ENCODE peak calls at places on chromosomes 5 and 9, in ten cellular contexts. G is uterus; I is B cell; O is left ventricle myocardium inferior; H is epithelial cell of esophagus; F is RWPE1; N is left lung; J is fibroblast of the aortic adventitia; A is heart left ventricle; E is CD4-positive, alpha-beta T cell. U is an unnamed sample.

GRCh38 chr9:134699343-134699740 is 57.7 kb downstream of the COL5A1 start:
- DNase-seq in G (no peak), I (no peak), O (no peak), H (no peak), F (no peak), N (peak), J (no peak), A (no peak), E (no peak), U (no peak)

GRCh38 chr5:83563631-83564030 is 92.1 kb downstream of the VCAN start:
- DNase-seq in G (no peak), I (no peak), O (no peak), H (peak), F (peak), N (no peak), J (no peak), A (no peak), E (no peak), U (no peak)

GRCh38 chr9:81477669-81478068 is 211.7 kb downstream of the TLE1 start:
- DNase-seq in G (no peak), I (no peak), O (no peak), H (no peak), F (no peak), N (no peak), J (no peak), A (no peak), E (no peak), U (no peak)

GRCh38 chr5:111511174-111512025 is 935 bp downstream of the STARD4 start:
- DNase-seq in G (no peak), I (no peak), O (no peak), H (peak), F (peak), N (no peak), J (peak), A (no peak), E (no peak), U (no peak)

GRCh38 chr5:108617467-108618435 is 129.9 kb upstream of the FER start:
- DNase-seq in G (no peak), I (no peak), O (no peak), H (no peak), F (no peak), N (no peak), J (no peak), A (no peak), E (no peak), U (no peak)

GRCh38 chr5:177225798-177226197 is 77.7 kb downstream of the RAB24 start:
- DNase-seq in G (no peak), I (no peak), O (no peak), H (no peak), F (no peak), N (no peak), J (no peak), A (no peak), E (no peak), U (no peak)

GRCh38 chr5:131536849-131537448 is 98.1 kb downstream of the RAPGEF6 start:
- DNase-seq in G (no peak), I (peak), O (no peak), H (no peak), F (no peak), N (no peak), J (no peak), A (no peak), E (no peak), U (no peak)

GRCh38 chr5:171450423-171451246 is 31.2 kb downstream of the FGF18 start:
- DNase-seq in G (peak), I (no peak), O (peak), H (peak), F (peak), N (peak), J (peak), A (peak), E (no peak), U (peak)

GRCh38 chr5:33888582-33888981 is 3.2 kb downstream of the ADAMTS12 start:
- DNase-seq in G (no peak), I (no peak), O (no peak), H (no peak), F (no peak), N (no peak), J (peak), A (no peak), E (no peak), U (no peak)

GRCh38 chr9:136886610-136887597 is 588 bp downstream of the TRAF2 start:
- DNase-seq in G (no peak), I (peak), O (no peak), H (no peak), F (peak), N (no peak), J (peak), A (no peak), E (peak), U (peak)

GRCh38 chr5:119524461-119524860 is 72.2 kb downstream of the HSD17B4 start:
- DNase-seq in G (no peak), I (no peak), O (no peak), H (no peak), F (no peak), N (no peak), J (peak), A (no peak), E (no peak), U (no peak)

GRCh38 chr9:97315550-97315949 is 8.1 kb downstream of the CCDC180 start:
- DNase-seq in G (no peak), I (no peak), O (no peak), H (no peak), F (no peak), N (no peak), J (peak), A (no peak), E (no peak), U (no peak)

GRCh38 chr5:115736690-115737005 is 79.8 kb downstream of the CDO1 start:
- DNase-seq in G (no peak), I (no peak), O (no peak), H (no peak), F (no peak), N (no peak), J (no peak), A (no peak), E (no peak), U (no peak)

GRCh38 chr5:74895906-74896305 is 29.7 kb upstream of the FAM169A start:
- DNase-seq in G (no peak), I (no peak), O (peak), H (peak), F (peak), N (no peak), J (peak), A (peak), E (no peak), U (no peak)

GRCh38 chr5:174413520-174414314 is 310.7 kb upstream of the MSX2 start:
- DNase-seq in G (no peak), I (no peak), O (no peak), H (no peak), F (peak), N (no peak), J (peak), A (no peak), E (no peak), U (no peak)

GRCh38 chr5:15522141-15522540 is 22.2 kb downstream of the FBXL7 start:
- DNase-seq in G (no peak), I (no peak), O (no peak), H (no peak), F (no peak), N (no peak), J (no peak), A (no peak), E (no peak), U (no peak)

GRCh38 chr9:121813811-121814210 is 162.4 kb downstream of the DAB2IP start:
- DNase-seq in G (no peak), I (no peak), O (no peak), H (no peak), F (no peak), N (no peak), J (no peak), A (peak), E (no peak), U (no peak)

GRCh38 chr5:73218552-73219171 is 45.7 kb downstream of the TMEM174 start:
- DNase-seq in G (no peak), I (no peak), O (no peak), H (peak), F (peak), N (no peak), J (peak), A (no peak), E (no peak), U (no peak)
- TF ChIP-seq CTCF in G (no peak), I (no peak), O (no peak), H (peak), F (peak), N (peak), J (peak), A (no peak), E (no peak), U (peak)

GRCh38 chr9:76271755-76272154 is 122.5 kb downstream of the RFK start:
- DNase-seq in G (no peak), I (no peak), O (no peak), H (no peak), F (no peak), N (no peak), J (peak), A (no peak), E (no peak), U (no peak)
- TF ChIP-seq CTCF in G (no peak), I (no peak), O (no peak), H (no peak), F (no peak), N (no peak), J (no peak), A (no peak), E (no peak), U (no peak)

GRCh38 chr9:95044731-95045508 is 272.6 kb downstream of the FANCC start:
- DNase-seq in G (no peak), I (no peak), O (peak), H (peak), F (peak), N (peak), J (no peak), A (no peak), E (no peak), U (peak)
- TF ChIP-seq CTCF in G (no peak), I (no peak), O (peak), H (peak), F (peak), N (no peak), J (no peak), A (peak), E (no peak), U (peak)

GRCh38 chr5:96868603-96869371 is 7.5 kb upstream of the ERAP2 start:
- DNase-seq in G (no peak), I (peak), O (no peak), H (peak), F (peak), N (no peak), J (peak), A (no peak), E (no peak), U (no peak)
- TF ChIP-seq CTCF in G (peak), I (peak), O (peak), H (peak), F (peak), N (peak), J (peak), A (peak), E (peak), U (peak)

GRCh38 chr5:43891112-43891511 is 288.1 kb downstream of the NNT start:
- DNase-seq in G (no peak), I (no peak), O (no peak), H (no peak), F (no peak), N (no peak), J (peak), A (no peak), E (no peak), U (no peak)
- TF ChIP-seq CTCF in G (no peak), I (no peak), O (no peak), H (no peak), F (no peak), N (no peak), J (no peak), A (no peak), E (no peak), U (no peak)

DNA sequence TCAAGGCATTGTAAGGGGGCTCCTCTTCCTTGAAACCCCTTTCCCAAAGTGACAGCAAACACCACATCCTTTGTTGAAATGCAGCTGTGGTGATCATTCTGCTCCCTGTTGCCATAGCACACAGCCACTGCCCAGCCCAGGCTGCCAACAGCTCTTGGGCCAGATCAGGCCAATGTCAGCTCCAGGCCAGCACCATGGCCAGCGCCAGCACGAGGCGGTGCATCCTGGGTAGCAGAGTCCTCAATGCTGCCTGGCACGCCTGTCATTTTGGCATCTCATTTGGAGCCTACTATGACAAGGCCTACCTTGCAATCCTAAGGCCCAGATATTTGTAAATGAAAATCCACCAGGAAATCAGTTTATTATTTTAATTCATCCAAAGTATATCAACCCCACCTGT is 390.6 kb downstream of the DNAH5 start:
- DNase-seq in G (no peak), I (no peak), O (no peak), H (peak), F (peak), N (peak), J (peak), A (no peak), E (no peak), U (peak)
- TF ChIP-seq CTCF in G (no peak), I (no peak), O (no peak), H (no peak), F (no peak), N (no peak), J (no peak), A (no peak), E (no peak), U (no peak)

GRCh38 chr5:10333154-10334006 is 20.1 kb upstream of the MARCHF6 start:
- DNase-seq in G (no peak), I (peak), O (peak), H (peak), F (no peak), N (peak), J (no peak), A (peak), E (no peak), U (peak)
- TF ChIP-seq CTCF in G (no peak), I (no peak), O (peak), H (no peak), F (no peak), N (no peak), J (no peak), A (no peak), E (no peak), U (peak)

DNA sequence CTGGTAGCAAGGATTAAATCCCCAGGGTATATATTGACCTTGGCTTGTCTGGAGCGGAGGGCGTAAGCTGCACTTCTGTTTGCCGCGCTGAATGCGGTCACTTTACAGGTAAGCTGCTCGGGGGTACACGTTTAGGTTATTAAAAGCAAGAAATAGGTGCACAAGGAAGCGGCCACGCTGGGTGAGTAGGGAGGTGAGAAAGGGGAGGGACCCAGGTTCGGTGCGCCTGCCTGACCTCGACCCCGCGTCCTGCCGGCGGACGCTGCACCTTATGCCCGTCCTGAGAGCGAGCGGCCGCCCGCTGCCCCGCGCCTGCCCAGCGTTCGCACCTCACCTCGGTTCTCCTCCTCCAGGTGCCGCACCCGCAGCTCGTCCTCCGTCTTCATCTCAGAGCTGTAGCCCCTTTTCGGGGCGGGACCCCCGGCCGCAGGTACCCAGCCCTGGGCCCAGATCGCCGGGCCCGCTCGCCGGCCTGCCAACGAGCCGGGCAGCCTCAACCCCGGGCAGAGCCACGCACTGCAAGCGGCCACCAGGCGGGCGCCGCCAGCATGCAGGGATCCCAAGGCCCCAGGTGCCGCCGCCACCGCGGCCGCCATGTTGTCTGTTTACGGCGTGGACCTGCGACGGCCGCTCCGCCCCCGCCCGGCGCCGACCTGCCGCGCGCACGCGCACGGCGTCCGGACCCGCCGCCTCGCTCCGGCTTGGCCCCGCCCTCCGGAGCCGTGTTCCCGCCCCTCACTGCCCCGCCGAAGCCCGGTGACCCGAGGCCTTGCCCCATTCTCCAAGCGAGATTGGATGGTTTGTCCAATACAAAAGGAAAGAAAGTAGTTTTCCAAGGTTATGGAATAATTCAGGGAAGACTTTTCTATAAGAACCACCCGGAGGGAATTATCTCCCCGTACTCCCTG is at the start of gene AUH:
- DNase-seq in G (peak), I (peak), O (peak), H (peak), F (peak), N (peak), J (peak), A (peak), E (peak), U (peak)
- TF ChIP-seq CTCF in G (peak), I (peak), O (no peak), H (no peak), F (no peak), N (no peak), J (no peak), A (no peak), E (no peak), U (peak)